ENCODE peak calls at places on chromosomes 6 and 20, in ten cellular contexts. T is transverse colon, P is A549, X is heart left ventricle, Y is HCT116, Q is Peyer's patch, R is adrenal gland, G is body of pancreas, N is IMR-90, F is uterus. O is an unnamed sample.

GRCh38 chr20:35561268-35561667 is 19.4 kb downstream of the ERGIC3 start:
- DNase-seq in P (peak), Y (no peak), N (peak), G (peak), F (no peak), T (peak), R (peak), Q (peak), X (no peak), O (no peak)

GRCh38 chr6:4801491-4802118 is 25.4 kb downstream of the CDYL start:
- DNase-seq in X (no peak), N (no peak), T (no peak), Y (no peak), P (no peak), R (no peak), F (no peak), Q (no peak), G (no peak), O (no peak)

GRCh38 chr20:10315138-10315537 is 96.5 kb downstream of the SNAP25 start:
- DNase-seq in P (no peak), T (no peak), Y (no peak), X (no peak), R (no peak), G (no peak), F (no peak), N (no peak), Q (no peak), O (no peak)

GRCh38 chr6:7543761-7544424 is 2.4 kb downstream of the DSP start:
- DNase-seq in P (no peak), Y (no peak), R (no peak), G (peak), X (no peak), Q (no peak), N (no peak), T (no peak), F (no peak), O (peak)

GRCh38 chr6:52509281-52510212 is 67.3 kb downstream of the TRAM2 start:
- DNase-seq in N (no peak), G (no peak), P (no peak), Q (no peak), T (no peak), X (no peak), F (no peak), Y (no peak), R (no peak), O (no peak)

GRCh38 chr6:146664871-146665270 is 66.1 kb downstream of the ADGB start:
- DNase-seq in F (no peak), X (no peak), N (peak), Q (no peak), P (no peak), G (no peak), T (no peak), Y (no peak), R (no peak), O (no peak)

GRCh38 chr6:166627875-166628849 is 1.1 kb upstream of the RPS6KA2 start:
- DNase-seq in P (no peak), Y (no peak), F (peak), G (peak), Q (peak), N (peak), X (peak), R (peak), T (peak), O (peak)

GRCh38 chr6:153043719-153044118 is 41.2 kb upstream of the MTRF1L start:
- DNase-seq in P (no peak), G (peak), X (no peak), F (no peak), R (no peak), Y (no peak), T (peak), N (no peak), Q (no peak), O (no peak)

GRCh38 chr20:60884277-60884676 is 367.8 kb upstream of the CDH4 start:
- DNase-seq in X (no peak), G (no peak), T (no peak), Q (no peak), F (no peak), N (no peak), R (no peak), P (no peak), Y (no peak), O (no peak)

GRCh38 chr20:12970372-12970821 is 38.4 kb upstream of the SPTLC3 start:
- DNase-seq in Y (no peak), R (no peak), F (no peak), N (peak), X (no peak), P (peak), G (peak), Q (no peak), T (peak), O (no peak)

GRCh38 chr6:156719395-156719719 is 57.8 kb upstream of the ARID1B start:
- DNase-seq in G (peak), R (no peak), T (peak), X (no peak), N (no peak), Y (no peak), F (peak), Q (no peak), P (no peak), O (no peak)

GRCh38 chr6:35603326-35604202 is 85.2 kb downstream of the FKBP5 start:
- DNase-seq in X (no peak), Y (no peak), P (no peak), F (no peak), R (no peak), G (peak), Q (no peak), N (no peak), T (no peak), O (no peak)

GRCh38 chr20:47503685-47504084 is 2.0 kb downstream of the NCOA3 start:
- DNase-seq in Y (no peak), F (no peak), T (no peak), N (no peak), X (no peak), P (no peak), R (no peak), Q (no peak), G (no peak), O (no peak)

GRCh38 chr20:9978395-9979004 is 56.3 kb upstream of the ANKEF1 start:
- DNase-seq in P (peak), F (peak), Q (no peak), Y (peak), X (no peak), N (peak), T (peak), R (peak), G (peak), O (peak)

GRCh38 chr6:13526718-13527668 is 39.6 kb upstream of the GFOD1 start:
- DNase-seq in R (peak), Q (peak), Y (no peak), T (peak), G (peak), P (no peak), X (peak), N (no peak), F (peak), O (no peak)

GRCh38 chr6:136086686-136087085 is 163.4 kb downstream of the MTFR2 start:
- DNase-seq in Y (no peak), G (no peak), T (no peak), N (no peak), Q (no peak), P (no peak), X (peak), R (no peak), F (no peak), O (no peak)
- H3K4me3 ChIP-seq in Y (no peak), G (no peak), T (no peak), N (no peak), Q (no peak), P (no peak), X (no peak), R (no peak), F (no peak), O (no peak)

GRCh38 chr6:1392813-1393640 is 3.7 kb downstream of the FOXF2 start:
- DNase-seq in T (no peak), N (no peak), R (no peak), F (no peak), X (no peak), G (no peak), P (no peak), Q (no peak), Y (no peak), O (no peak)
- TF ChIP-seq POLR2A in T (no peak), N (no peak), R (no peak), F (no peak), X (no peak), G (no peak), P (no peak), Q (no peak), Y (no peak), O (no peak)

GRCh38 chr20:51458751-51459439 is 83.6 kb downstream of the NFATC2 start:
- DNase-seq in X (no peak), P (no peak), G (no peak), N (no peak), T (no peak), R (no peak), Y (no peak), Q (no peak), F (no peak), O (no peak)

GRCh38 chr20:51457281-51457932 is 85.1 kb downstream of the NFATC2 start:
- DNase-seq in G (peak), F (peak), P (peak), Y (peak), R (peak), T (no peak), Q (peak), N (peak), X (peak), O (no peak)

GRCh38 chr20:51454250-51454865 is 88.2 kb downstream of the NFATC2 start:
- DNase-seq in N (no peak), G (no peak), F (no peak), X (no peak), T (no peak), P (no peak), Q (no peak), R (no peak), Y (no peak), O (no peak)

GRCh38 chr20:51460163-51460562 is 82.4 kb downstream of the NFATC2 start:
- DNase-seq in G (no peak), P (no peak), T (no peak), R (no peak), Y (no peak), X (no peak), N (no peak), F (no peak), Q (no peak), O (no peak)

GRCh38 chr20:51456511-51457280 is 85.8 kb downstream of the NFATC2 start:
- DNase-seq in G (peak), Y (peak), R (peak), P (peak), Q (peak), N (peak), X (peak), F (peak), T (peak), O (peak)
- H3K4me3 ChIP-seq in G (no peak), Y (peak), R (no peak), P (peak), Q (no peak), N (no peak), X (no peak), F (no peak), T (no peak), O (no peak)

GRCh38 chr6:11855743-11856142 is 77.1 kb upstream of the ADTRP start:
- DNase-seq in N (no peak), G (no peak), P (no peak), X (no peak), Y (no peak), R (no peak), T (no peak), Q (no peak), F (no peak), O (no peak)

GRCh38 chr6:11853678-11854417 is 75.2 kb upstream of the ADTRP start:
- DNase-seq in X (no peak), F (no peak), T (no peak), P (no peak), G (no peak), N (peak), Y (no peak), R (no peak), Q (no peak), O (no peak)

GRCh38 chr6:11854418-11855165 is 76.0 kb upstream of the ADTRP start:
- DNase-seq in Y (no peak), G (peak), X (no peak), T (no peak), Q (no peak), R (peak), F (no peak), P (peak), N (peak), O (no peak)

GRCh38 chr6:11858439-11858838 is 79.8 kb upstream of the ADTRP start:
- DNase-seq in T (no peak), N (no peak), Y (no peak), F (no peak), R (no peak), Q (no peak), G (no peak), X (no peak), P (no peak), O (no peak)
- TF ChIP-seq POLR2A in T (no peak), N (no peak), Y (no peak), F (no peak), R (no peak), Q (no peak), G (no peak), X (no peak), P (no peak), O (no peak)

DNA sequence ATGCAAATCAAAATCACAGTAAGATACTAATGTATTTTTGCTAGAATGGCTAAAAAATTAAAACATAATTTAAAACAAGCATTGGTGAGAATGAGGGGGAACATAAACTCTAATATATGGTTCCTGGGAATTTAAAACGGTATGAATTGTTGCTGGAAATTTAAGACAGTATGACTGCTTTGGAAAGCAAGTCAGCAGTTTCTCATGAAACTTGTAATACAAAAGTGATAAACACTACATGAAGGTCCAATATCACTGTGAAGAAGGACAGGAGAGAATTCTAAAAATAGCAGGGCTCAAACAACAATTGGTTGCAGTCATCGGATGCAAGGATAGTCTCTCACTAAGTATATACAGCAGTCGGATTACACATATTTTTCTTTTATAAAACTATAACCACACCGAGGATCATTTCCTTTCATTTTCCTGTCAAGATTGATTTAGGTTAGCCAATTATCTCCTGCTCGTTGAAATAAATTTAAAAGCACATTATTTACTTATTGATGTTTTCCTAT is 18.5 kb upstream of the PRSS16 start:
- DNase-seq in G (no peak), Q (no peak), X (no peak), R (no peak), Y (no peak), P (no peak), F (no peak), N (no peak), T (no peak), O (no peak)
- H3K4me3 ChIP-seq in G (no peak), Q (no peak), X (no peak), R (no peak), Y (no peak), P (peak), F (no peak), N (no peak), T (no peak), O (no peak)

GRCh38 chr20:64078934-64079272 is 415 bp downstream of the RGS19 start:
- DNase-seq in T (no peak), F (no peak), Q (no peak), P (no peak), G (no peak), Y (no peak), N (no peak), R (no peak), X (no peak), O (no peak)

GRCh38 chr20:64079273-64080012 is at the start of gene RGS19:
- DNase-seq in P (peak), T (peak), Y (no peak), R (peak), N (peak), Q (peak), X (peak), G (peak), F (peak), O (peak)

GRCh38 chr20:64080813-64081619 is 1.1 kb downstream of the OPRL1 start:
- DNase-seq in Q (no peak), F (no peak), P (no peak), G (no peak), R (no peak), Y (no peak), X (no peak), N (no peak), T (no peak), O (peak)

GRCh38 chr20:64081620-64081964 is 1.7 kb downstream of the OPRL1 start:
- DNase-seq in P (no peak), R (no peak), F (no peak), N (no peak), Y (no peak), Q (no peak), X (no peak), G (no peak), T (no peak), O (no peak)

GRCh38 chr20:64080013-64080812 is at the start of gene OPRL1:
- DNase-seq in Q (peak), X (no peak), P (no peak), G (no peak), R (peak), Y (no peak), N (no peak), T (no peak), F (no peak), O (no peak)
- TF ChIP-seq POLR2A in Q (no peak), X (no peak), P (no peak), G (peak), R (no peak), Y (no peak), N (no peak), T (no peak), F (no peak), O (no peak)